ENCODE peak calls at places on chromosomes 13 and 19, in eight cellular contexts. P is WTC11; Z is ovary; I is HepG2; N is activated CD4-positive, alpha-beta T cell treated with anti-CD3 and anti-CD28 coated beads, Interleukin-2, amount 50 U/mL, for 48 hours; Y is stimulated activated CD8-positive, alpha-beta memory T cell treated with anti-CD3 and anti-CD28 coated beads, Interleukin-7, amount 100 ng/mL, for 48 hours; M is brain pericyte; A is NCI-H774. L is an unnamed sample.

GRCh38 chr19:12769689-12770088 is 5.7 kb downstream of the HOOK2 start:
- DNase-seq in P (peak), Z (no peak), I (no peak), N (peak), Y (no peak), M (no peak), A (no peak), L (peak)

GRCh38 chr19:58326501-58326913 is 287 bp upstream of the ZSCAN22 start:
- DNase-seq in P (no peak), Z (no peak), I (no peak), N (no peak), Y (no peak), M (no peak), A (no peak), L (no peak)

GRCh38 chr13:113183450-113184129 is 24.9 kb downstream of the PCID2 start:
- DNase-seq in P (no peak), Z (no peak), I (peak), N (no peak), Y (no peak), M (peak), A (no peak), L (no peak)

GRCh38 chr13:45108716-45109706 is 11.3 kb upstream of the GTF2F2 start:
- DNase-seq in P (peak), Z (no peak), I (no peak), N (peak), Y (peak), M (no peak), A (no peak), L (peak)

GRCh38 chr13:42574435-42575311 is 721 bp downstream of the TNFSF11 start:
- DNase-seq in P (peak), Z (no peak), I (no peak), N (peak), Y (peak), M (no peak), A (no peak), L (peak)

GRCh38 chr19:42198676-42199439 is 18.6 kb downstream of the DEDD2 start:
- DNase-seq in P (no peak), Z (no peak), I (no peak), N (peak), Y (peak), M (no peak), A (no peak), L (peak)

GRCh38 chr13:48817166-48817802 is 158.4 kb upstream of the FNDC3A start:
- DNase-seq in P (no peak), Z (no peak), I (no peak), N (no peak), Y (no peak), M (no peak), A (no peak), L (no peak)

GRCh38 chr19:36213793-36214387 is 575 bp downstream of the ZNF565 start:
- DNase-seq in P (no peak), Z (no peak), I (no peak), N (no peak), Y (peak), M (no peak), A (no peak), L (no peak)

GRCh38 chr13:50149932-50150331 is 134.7 kb downstream of the KCNRG start:
- DNase-seq in P (no peak), Z (no peak), I (no peak), N (no peak), Y (no peak), M (no peak), A (no peak), L (no peak)

GRCh38 chr19:21751379-21751778 is 16.0 kb downstream of the ZNF100 start:
- DNase-seq in P (no peak), Z (no peak), I (peak), N (no peak), Y (no peak), M (no peak), A (no peak), L (no peak)

GRCh38 chr19:17865364-17866311 is 5.9 kb downstream of the RPL18A start:
- DNase-seq in P (no peak), Z (no peak), I (no peak), N (peak), Y (no peak), M (no peak), A (no peak), L (no peak)

GRCh38 chr13:50934735-50935419 is 25.3 kb downstream of the RNASEH2B start:
- DNase-seq in P (no peak), Z (no peak), I (no peak), N (no peak), Y (no peak), M (no peak), A (no peak), L (no peak)

GRCh38 chr19:52910648-52911047 is 12.6 kb downstream of the ZNF888 start:
- DNase-seq in P (no peak), Z (no peak), I (no peak), N (no peak), Y (no peak), M (no peak), A (no peak), L (no peak)

GRCh38 chr19:29042450-29042849 is 170.5 kb downstream of the UQCRFS1 start:
- DNase-seq in P (no peak), Z (no peak), I (no peak), N (no peak), Y (no peak), M (no peak), A (no peak), L (no peak)

GRCh38 chr19:9836021-9836420 is 903 bp downstream of the PIN1 start:
- DNase-seq in P (no peak), Z (no peak), I (no peak), N (no peak), Y (no peak), M (no peak), A (no peak), L (no peak)

L was measured in H9.